ENCODE peak calls at places on chromosomes 12 and 14, in six cellular contexts. S, W, U, V, J and B are unnamed samples.
A peak's percentile ranks its signal among the peaks of the same experiment; 100 is the strongest.

GRCh38 chr12:12714276-12715001 is 2.7 kb upstream of the CDKN1B start:
- DNase-seq in U (peak; percentile 24), S (peak; percentile 45), J (no peak), V (peak; percentile 28), W (no peak), B (no peak)

GRCh38 chr14:104868811-104869572 is 3.9 kb downstream of the CEP170B start:
- DNase-seq in U (no peak), J (no peak), V (no peak), S (no peak), W (peak; percentile 39), B (no peak)

GRCh38 chr12:103273645-103274044 is 222.1 kb downstream of the C12orf42 start:
- DNase-seq in W (no peak), V (peak; percentile 38), J (no peak), U (no peak), S (no peak), B (no peak)

GRCh38 chr12:107957459-107957858 is 171.6 kb upstream of the WSCD2 start:
- DNase-seq in V (no peak), J (no peak), U (no peak), W (no peak), S (no peak), B (no peak)

GRCh38 chr12:46400406-46400805 is 27.8 kb upstream of the SLC38A2 start:
- DNase-seq in J (no peak), V (no peak), U (no peak), S (peak; percentile 70), W (no peak), B (peak; percentile 33)

GRCh38 chr12:31234955-31235867 is 90.7 kb downstream of the SINHCAF start:
- DNase-seq in W (peak; percentile 66), S (peak; percentile 31), V (no peak), J (peak; percentile 31), U (no peak), B (peak; percentile 41)

GRCh38 chr14:71650187-71650586 is 282.0 kb upstream of the RGS6 start:
- DNase-seq in U (no peak), V (no peak), W (no peak), J (no peak), S (peak; percentile 23), B (no peak)

GRCh38 chr12:13195848-13196301 is 651 bp upstream of the EMP1 start:
- DNase-seq in U (no peak), J (no peak), S (peak; percentile 68), V (no peak), W (no peak), B (peak; percentile 48)

GRCh38 chr14:29243355-29243754 is 476.8 kb downstream of the FOXG1 start:
- DNase-seq in W (no peak), J (no peak), V (peak; percentile 70), U (no peak), S (peak; percentile 4), B (peak; percentile 21)

GRCh38 chr12:75702477-75703093 is 191.2 kb upstream of the KRR1 start:
- DNase-seq in S (no peak), W (no peak), U (no peak), J (no peak), V (no peak), B (no peak)
- H3K4me3 ChIP-seq in S (no peak overlapping the region), W (no peak overlapping the region), U (no peak overlapping the region), J (no peak overlapping the region), V (no peak overlapping the region), B (no peak overlapping the region)

DNA sequence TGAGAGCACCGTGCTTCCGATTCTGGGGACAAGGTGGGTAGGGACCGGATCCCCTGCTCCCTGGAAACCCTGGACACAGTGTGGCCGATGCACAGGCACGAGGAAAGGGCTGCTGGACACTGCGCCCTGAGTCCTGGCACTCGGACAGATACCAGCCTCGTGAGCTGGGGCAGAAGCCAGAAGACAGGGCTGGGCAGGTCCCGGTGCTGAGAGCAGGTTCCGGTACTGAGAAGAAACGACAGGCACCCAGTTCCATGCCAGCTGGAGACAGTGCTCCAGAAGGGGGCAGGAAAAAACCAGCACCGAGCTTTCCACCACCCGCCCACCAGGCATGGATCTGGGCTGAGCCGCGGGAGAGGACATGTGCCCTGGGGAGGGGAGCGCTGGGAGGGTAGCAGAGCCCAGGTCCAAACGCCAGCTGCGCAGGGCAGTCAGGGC is 6.5 kb downstream of the XRCC3 start:
- DNase-seq in U (no peak), S (no peak), W (no peak), V (no peak), J (no peak), B (no peak)
- H3K36me3 ChIP-seq in U (peaks cover 6% of the 10 kb centered on the region), S (peaks cover 37% of the 10 kb centered on the region), W (peaks cover 21% of the 10 kb centered on the region), V (peaks cover 16% of the 10 kb centered on the region), J (peaks cover 2% of the 10 kb centered on the region), B (no peaks in the 10 kb centered on the region)

DNA sequence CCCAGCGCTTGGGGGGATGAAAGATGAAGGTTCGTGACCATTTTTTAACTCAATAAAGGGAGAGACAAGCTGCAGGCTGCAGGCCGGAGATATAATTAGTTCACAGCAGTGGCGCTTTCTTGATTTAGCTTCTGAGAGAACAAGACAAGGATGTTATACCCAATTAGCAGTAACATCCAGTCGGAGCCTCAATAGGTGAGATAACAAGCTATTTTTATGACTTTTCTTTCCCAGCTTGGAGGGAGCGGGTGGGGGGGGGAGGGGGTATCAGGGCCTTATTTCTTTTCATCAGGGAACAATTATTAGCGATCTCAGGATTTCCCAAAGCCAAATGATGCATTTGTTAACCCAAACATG is 9.1 kb downstream of the FAM222A start:
- DNase-seq in V (no peak), J (no peak), U (no peak), S (no peak), W (no peak), B (no peak)
- H3K4me3 ChIP-seq in V (no peak overlapping the region), J (peak overlapping the region; percentile 27), U (no peak overlapping the region), S (no peak overlapping the region), W (no peak overlapping the region), B (no peak overlapping the region)

GRCh38 chr12:127675936-127676335 is 591.0 kb upstream of the TMEM132C start:
- DNase-seq in W (no peak), U (no peak), J (no peak), V (no peak), S (no peak), B (no peak)
- H3K36me3 ChIP-seq in W (no peaks in the 10 kb centered on the region), U (no peaks in the 10 kb centered on the region), J (no peaks in the 10 kb centered on the region), V (no peaks in the 10 kb centered on the region), S (no peaks in the 10 kb centered on the region), B (no peaks in the 10 kb centered on the region)